ENCODE peak calls at places on chromosomes 2 and 18, in six cellular contexts. P, Y, K, D, G and F are unnamed samples.

GRCh38 chr2:134341476-134341875 is 87.6 kb downstream of the MGAT5 start:
- DNase-seq in G (no peak), K (no peak), D (no peak), Y (no peak), P (no peak), F (no peak)

GRCh38 chr18:57561728-57562423 is 24.6 kb downstream of the FECH start:
- DNase-seq in G (no peak), Y (peak; percentile 64), K (peak; percentile 55), D (peak; percentile 31), P (peak; percentile 72), F (peak; percentile 3)

GRCh38 chr2:85468704-85469349 is 50.3 kb downstream of the SH2D6 start:
- DNase-seq in D (peak; percentile 68), K (peak; percentile 58), P (peak; percentile 18), G (peak; percentile 67), Y (peak; percentile 73), F (peak; percentile 57)

GRCh38 chr2:127389778-127390435 is 2.1 kb upstream of the MAP3K2 start:
- DNase-seq in G (no peak), Y (no peak), P (no peak), D (no peak), K (no peak), F (no peak)

GRCh38 chr2:20349457-20350034 is 1.1 kb downstream of the PUM2 start:
- DNase-seq in D (no peak), G (no peak), Y (no peak), P (no peak), K (peak; percentile 27), F (peak; percentile 36)

GRCh38 chr2:74537140-74537539 is 7.4 kb downstream of the HTRA2 start:
- DNase-seq in Y (no peak), G (no peak), D (no peak), P (no peak), K (no peak), F (no peak)

GRCh38 chr2:85851253-85851955 is 37.4 kb downstream of the ST3GAL5 start:
- DNase-seq in D (no peak), P (no peak), Y (no peak), K (no peak), G (no peak), F (no peak)

GRCh38 chr18:54351186-54351585 is 6.5 kb downstream of the STARD6 start:
- DNase-seq in D (no peak), G (no peak), K (no peak), P (no peak), Y (no peak), F (no peak)

GRCh38 chr2:71746946-71747501 is 293.7 kb downstream of the DYSF start:
- DNase-seq in G (no peak), D (peak; percentile 20), Y (peak; percentile 55), P (peak; percentile 41), K (no peak), F (peak; percentile 78)

GRCh38 chr2:43225788-43226557 is 433 bp downstream of the ZFP36L2 start:
- DNase-seq in G (peak; percentile 85), P (peak; percentile 50), D (no peak), K (peak; percentile 68), Y (no peak), F (peak; percentile 71)

GRCh38 chr2:172148246-172148645 is 45.5 kb upstream of the DLX2 start:
- DNase-seq in G (no peak), P (no peak), K (no peak), D (no peak), Y (no peak), F (no peak)

GRCh38 chr2:1887915-1888314 is 143.6 kb upstream of the PXDN start:
- DNase-seq in K (peak; percentile 3), G (no peak), D (peak; percentile 18), P (no peak), Y (peak; percentile 4), F (no peak)

GRCh38 chr2:155733091-155733870 is 599.2 kb downstream of the NR4A2 start:
- DNase-seq in D (no peak), K (no peak), Y (no peak), P (no peak), G (no peak), F (no peak)

GRCh38 chr18:13394794-13395193 is 176.2 kb downstream of the LDLRAD4 start:
- DNase-seq in Y (no peak), D (no peak), G (no peak), K (no peak), P (no peak), F (no peak)

GRCh38 chr2:222844323-222844722 is 16.5 kb upstream of the ACSL3 start:
- DNase-seq in G (no peak), P (no peak), D (peak; percentile 44), Y (peak; percentile 84), K (peak; percentile 96), F (no peak)

GRCh38 chr18:77102246-77103040 is 30.1 kb downstream of the MBP start:
- DNase-seq in K (peak; percentile 93), D (no peak), G (no peak), Y (peak; percentile 81), P (no peak), F (no peak)

GRCh38 chr18:25686960-25687520 is 335.1 kb upstream of the ZNF521 start:
- DNase-seq in K (peak; percentile 19), P (no peak), G (no peak), D (no peak), Y (no peak), F (no peak)

DNA sequence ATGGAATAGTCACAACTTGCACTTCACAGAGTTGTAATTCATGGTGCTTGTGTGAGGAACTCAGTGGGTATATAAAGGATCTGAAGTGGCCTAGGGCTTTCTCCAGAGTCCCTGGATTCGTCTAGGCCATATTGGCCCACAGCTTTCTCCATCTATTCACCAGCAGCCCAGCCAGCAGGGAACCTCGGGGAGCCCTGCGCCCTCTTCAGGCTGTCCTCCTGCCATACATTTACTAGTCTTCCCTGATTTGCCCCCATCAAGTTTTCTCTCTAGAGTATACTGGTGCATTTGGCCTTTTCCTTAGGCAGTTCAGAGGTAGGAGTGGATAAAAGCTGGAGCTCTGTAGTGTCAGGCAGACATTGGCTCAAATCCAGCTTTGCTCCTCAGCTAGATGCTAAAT is 278.3 kb downstream of the MYCN start:
- DNase-seq in Y (no peak), D (no peak), G (peak; percentile 39), P (no peak), K (no peak), F (no peak)
- TF ChIP-seq CTCF in Y (no peak), D (no peak), G (peak; percentile 63), P (no peak), K (no peak), F (no peak)

GRCh38 chr18:35466334-35466733 is 31.4 kb downstream of the INO80C start:
- DNase-seq in Y (no peak), G (no peak), K (no peak), P (no peak), D (no peak), F (no peak)
- TF ChIP-seq CTCF in Y (no peak), G (no peak), K (no peak), P (no peak), D (no peak), F (no peak)

DNA sequence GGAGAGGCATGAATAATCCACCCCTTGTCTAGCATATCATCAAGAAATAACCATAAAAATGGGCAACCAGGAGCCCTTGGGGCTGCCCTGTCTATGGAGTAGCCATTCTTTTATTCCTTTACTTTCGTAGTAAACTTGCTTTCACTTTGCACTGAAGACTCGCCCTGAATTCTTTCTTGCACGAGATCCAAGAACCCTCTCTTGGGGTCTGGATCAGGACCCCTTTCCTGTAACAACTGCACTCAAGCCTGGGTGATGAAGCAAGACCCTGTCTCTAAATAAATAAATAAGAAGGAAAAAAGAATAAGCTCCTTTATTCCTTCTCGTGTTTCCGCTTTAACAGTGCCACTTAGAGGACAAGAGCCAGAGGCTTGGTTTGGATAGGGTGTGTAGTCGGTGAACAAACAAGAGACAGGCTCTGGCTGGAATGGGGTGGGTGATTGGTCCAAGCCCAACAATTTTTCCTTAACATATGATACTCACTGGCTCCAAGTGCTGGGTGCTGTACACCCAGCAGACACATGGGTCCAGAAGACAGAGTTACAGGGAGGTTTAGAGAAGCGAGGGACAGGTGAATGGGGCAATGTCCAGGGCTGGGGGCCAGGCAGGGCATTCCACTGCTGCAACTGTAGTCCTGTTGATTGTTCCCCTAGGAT is 77.6 kb downstream of the NCAPH start:
- DNase-seq in D (no peak), P (no peak), K (no peak), G (no peak), Y (peak; percentile 6), F (peak; percentile 30)
- TF ChIP-seq CTCF in D (no peak), P (no peak), K (no peak), G (no peak), Y (no peak), F (no peak)

GRCh38 chr2:72980535-72981217 is 63.4 kb downstream of the EMX1 start:
- DNase-seq in Y (peak; percentile 20), P (no peak), K (peak; percentile 58), G (no peak), D (peak; percentile 28), F (peak; percentile 6)
- TF ChIP-seq CTCF in Y (no peak), P (no peak), K (no peak), G (no peak), D (no peak), F (no peak)

DNA sequence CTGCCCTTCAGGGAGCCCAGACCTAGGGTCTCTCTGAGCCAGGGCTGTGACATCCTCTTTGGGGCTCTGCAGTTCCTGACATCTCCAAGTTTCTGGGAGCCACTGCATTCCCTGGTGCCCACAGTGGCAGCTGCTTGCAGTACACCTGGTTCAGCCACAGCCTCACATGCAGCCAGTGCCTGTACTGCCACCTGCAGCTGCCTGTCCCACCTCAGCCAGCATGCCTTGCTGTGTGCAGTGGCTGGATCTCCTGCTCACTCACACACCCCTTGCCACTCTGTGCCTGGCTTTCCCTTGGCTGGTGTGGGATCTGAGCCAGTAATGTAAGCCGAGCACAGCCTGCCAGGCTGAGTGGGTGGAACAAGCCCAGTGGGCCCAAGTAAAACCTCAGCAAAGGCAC is 1288.7 kb downstream of the CNTNAP5 start:
- DNase-seq in K (no peak), Y (no peak), P (no peak), G (peak; percentile 26), D (no peak), F (no peak)
- TF ChIP-seq CTCF in K (no peak), Y (no peak), P (no peak), G (no peak), D (no peak), F (no peak)

DNA sequence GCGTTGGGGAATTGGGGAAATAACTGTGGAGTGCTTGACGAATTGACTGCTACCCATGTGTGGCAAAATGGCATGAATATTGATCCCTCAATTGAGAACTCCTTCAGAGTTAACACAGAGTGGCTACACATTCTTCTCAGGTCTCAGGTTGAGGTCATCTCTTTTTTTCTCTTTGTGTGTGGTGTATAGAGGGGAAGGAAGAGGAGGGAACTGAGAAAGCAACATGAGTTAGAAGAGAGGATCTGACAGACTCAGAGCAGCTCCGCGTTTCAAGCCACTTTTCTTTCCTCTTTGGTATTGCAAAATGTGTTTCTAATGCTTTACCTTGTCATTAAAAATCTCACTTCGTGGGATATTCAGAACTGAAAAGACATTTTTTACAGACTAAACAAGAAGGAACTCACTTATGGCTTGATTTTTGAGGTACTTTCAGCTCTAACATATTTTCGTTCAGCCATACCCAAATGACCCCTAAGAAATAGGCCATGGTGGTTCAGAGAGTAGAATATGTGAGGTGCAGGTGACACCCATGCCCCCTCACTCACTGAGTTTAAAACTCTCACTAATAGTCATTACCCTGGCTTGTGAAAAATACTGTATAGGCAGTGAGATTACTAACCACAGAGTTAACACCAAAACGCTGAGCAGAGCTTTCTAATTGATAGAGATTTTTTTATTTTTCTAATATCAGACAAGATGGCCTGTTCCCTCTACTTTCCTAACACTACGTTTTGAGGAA is 22.5 kb downstream of the STAT4 start:
- DNase-seq in P (no peak), K (no peak), G (no peak), D (no peak), Y (no peak), F (no peak)
- TF ChIP-seq CTCF in P (no peak), K (no peak), G (no peak), D (no peak), Y (no peak), F (no peak)

GRCh38 chr2:11647834-11648600 is 22.0 kb downstream of the NTSR2 start:
- DNase-seq in P (no peak), Y (peak; percentile 42), K (no peak), G (no peak), D (peak; percentile 21), F (no peak)
- TF ChIP-seq CTCF in P (no peak), Y (peak; percentile 59), K (peak; percentile 35), G (no peak), D (no peak), F (peak; percentile 47)